ENCODE peak calls at places on chromosomes 16 and 17, in eight cellular contexts. P is HCT116, X is GM23248, R is neural progenitor cell, G is MM.1S, Y is GM23338, E is OCI-LY7, Z is hepatocyte. K is an unnamed sample.

GRCh38 chr17:78357177-78357586 is 2.7 kb downstream of the SOCS3 start:
- DNase-seq in Z (no peak), E (no peak), Y (no peak), P (no peak), G (no peak), X (peak), R (no peak), K (peak)

GRCh38 chr17:32943647-32944191 is 15.8 kb downstream of the TMEM98 start:
- DNase-seq in X (peak), G (no peak), R (no peak), Z (peak), P (no peak), Y (no peak), E (no peak), K (no peak)

GRCh38 chr16:77760800-77761199 is 27.6 kb upstream of the VAT1L start:
- DNase-seq in P (no peak), Z (no peak), X (no peak), E (no peak), G (no peak), Y (no peak), R (no peak), K (no peak)

GRCh38 chr17:77664097-77664729 is 294.3 kb upstream of the TNRC6C start:
- DNase-seq in G (no peak), X (no peak), R (no peak), Y (no peak), E (no peak), Z (no peak), P (no peak), K (no peak)

GRCh38 chr16:3771513-3771912 is 54.2 kb upstream of the TRAP1 start:
- DNase-seq in G (no peak), E (no peak), Z (no peak), X (peak), P (no peak), R (no peak), Y (no peak), K (peak)

GRCh38 chr16:79752421-79752820 is 151.9 kb upstream of the MAF start:
- DNase-seq in Y (no peak), R (no peak), P (no peak), Z (peak), E (no peak), X (no peak), G (no peak), K (no peak)

GRCh38 chr17:73541111-73541510 is 103.1 kb downstream of the SDK2 start:
- DNase-seq in R (no peak), E (no peak), Y (no peak), G (no peak), Z (no peak), X (no peak), P (no peak), K (no peak)

GRCh38 chr16:57988929-57989328 is 11.5 kb downstream of the ZNF319 start:
- DNase-seq in P (no peak), E (no peak), Y (no peak), G (no peak), R (no peak), Z (no peak), X (no peak), K (no peak)

GRCh38 chr17:36495076-36495578 is 8.6 kb downstream of the ZNHIT3 start:
- DNase-seq in P (no peak), E (no peak), Z (no peak), G (no peak), Y (no peak), R (peak), X (no peak), K (no peak)

GRCh38 chr16:22264786-22265185 is 32.4 kb upstream of the POLR3E start:
- DNase-seq in E (no peak), Y (no peak), Z (no peak), G (no peak), P (no peak), R (peak), X (no peak), K (no peak)

GRCh38 chr17:48328457-48328856 is 101.6 kb downstream of the SKAP1 start:
- DNase-seq in Y (no peak), P (no peak), R (no peak), E (no peak), G (no peak), X (no peak), Z (no peak), K (peak)

GRCh38 chr17:6496116-6496481 is 51.8 kb downstream of the PIMREG start:
- DNase-seq in R (peak), P (no peak), X (no peak), E (peak), Z (no peak), G (peak), Y (peak), K (no peak)

GRCh38 chr17:61065263-61065773 is 334.3 kb upstream of the TBX2 start:
- DNase-seq in P (no peak), Z (peak), E (no peak), R (no peak), G (peak), X (peak), Y (peak), K (no peak)

GRCh38 chr16:82033683-82034300 is 1.3 kb upstream of the HSD17B2 start:
- DNase-seq in R (no peak), X (no peak), P (no peak), Z (peak), G (no peak), Y (no peak), E (no peak), K (peak)

GRCh38 chr16:78732693-78733092 is 633.2 kb downstream of the WWOX start:
- DNase-seq in E (no peak), P (no peak), X (no peak), R (no peak), Z (no peak), G (no peak), Y (no peak), K (no peak)

GRCh38 chr17:57810740-57811632 is 38.9 kb downstream of the MRPS23 start:
- DNase-seq in Z (peak), P (no peak), G (no peak), E (no peak), Y (no peak), X (peak), R (no peak), K (no peak)

GRCh38 chr16:63512910-63513309 is 1476.7 kb upstream of the CDH8 start:
- DNase-seq in Y (no peak), X (no peak), P (no peak), R (no peak), E (no peak), G (no peak), Z (no peak), K (no peak)

GRCh38 chr17:43530303-43531081 is 15.6 kb downstream of the ETV4 start:
- DNase-seq in G (no peak), P (peak), Z (peak), Y (peak), X (peak), R (peak), E (no peak), K (no peak)

GRCh38 chr16:30064746-30065111 is 831 bp upstream of the ALDOA start:
- DNase-seq in Y (no peak), E (no peak), G (no peak), X (no peak), P (no peak), R (no peak), Z (no peak), K (no peak)

GRCh38 chr16:73171380-73171779 is 123.5 kb upstream of the ZFHX3 start:
- DNase-seq in Z (no peak), R (no peak), P (no peak), E (no peak), X (no peak), Y (no peak), G (no peak), K (no peak)

GRCh38 chr16:22075043-22075757 is 17.1 kb upstream of the VWA3A start:
- DNase-seq in E (no peak), R (no peak), P (no peak), X (peak), Y (no peak), Z (no peak), G (no peak), K (peak)

GRCh38 chr17:2563061-2563460 is 30.4 kb upstream of the PAFAH1B1 start:
- DNase-seq in G (no peak), Z (no peak), Y (no peak), E (no peak), X (no peak), P (no peak), R (peak), K (no peak)

GRCh38 chr16:79139799-79140198 is 460.7 kb downstream of the MAF start:
- DNase-seq in R (no peak), Y (no peak), P (no peak), G (no peak), Z (no peak), X (no peak), E (no peak), K (no peak)

GRCh38 chr17:80944326-80944725 is 47.3 kb upstream of the CHMP6 start:
- DNase-seq in X (no peak), Y (no peak), R (no peak), P (no peak), Z (no peak), G (no peak), E (no peak), K (no peak)

GRCh38 chr17:34436607-34437006 is 73.6 kb upstream of the CCL1 start:
- DNase-seq in E (no peak), G (peak), Z (no peak), X (no peak), Y (peak), R (no peak), P (no peak), K (no peak)

GRCh38 chr16:73116576-73116975 is 68.6 kb upstream of the ZFHX3 start:
- DNase-seq in R (no peak), E (no peak), X (no peak), Y (no peak), P (no peak), G (no peak), Z (no peak), K (no peak)

GRCh38 chr17:2782030-2782429 is 14.2 kb upstream of the RAP1GAP2 start:
- DNase-seq in E (no peak), P (no peak), Y (no peak), X (peak), Z (no peak), R (no peak), G (no peak), K (peak)

GRCh38 chr17:81524865-81525159 is 3.4 kb upstream of the FSCN2 start:
- DNase-seq in X (no peak), Y (no peak), R (no peak), E (no peak), G (no peak), Z (no peak), P (no peak), K (no peak)

GRCh38 chr17:38328620-38329019 is 15.1 kb downstream of the GPR179 start:
- DNase-seq in Z (peak), G (no peak), Y (no peak), E (peak), X (no peak), P (no peak), R (no peak), K (no peak)

GRCh38 chr17:42618442-42619150 is 9.1 kb downstream of the TUBG1 start:
- DNase-seq in P (no peak), R (peak), X (no peak), E (peak), Z (peak), G (peak), Y (peak), K (peak)

GRCh38 chr17:53979991-53980390 is 157.3 kb downstream of the KIF2B start:
- DNase-seq in Y (peak), G (no peak), Z (no peak), E (no peak), X (no peak), P (no peak), R (peak), K (no peak)

GRCh38 chr17:28579526-28579925 is 2.8 kb upstream of the ALDOC start:
- DNase-seq in E (no peak), P (no peak), R (no peak), Y (no peak), Z (no peak), G (no peak), X (no peak), K (no peak)

GRCh38 chr17:70636517-70637133 is 467.3 kb downstream of the KCNJ2 start:
- DNase-seq in Z (peak), P (peak), R (peak), X (peak), Y (peak), G (peak), E (peak), K (peak)

GRCh38 chr17:78127240-78127887 is 1.2 kb downstream of the TMC6 start:
- DNase-seq in Z (peak), R (peak), Y (no peak), P (no peak), X (no peak), E (peak), G (peak), K (peak)

GRCh38 chr17:62592305-62593099 is 35.0 kb upstream of the MRC2 start:
- DNase-seq in Z (no peak), G (no peak), P (no peak), E (no peak), X (peak), R (no peak), Y (no peak), K (peak)

DNA sequence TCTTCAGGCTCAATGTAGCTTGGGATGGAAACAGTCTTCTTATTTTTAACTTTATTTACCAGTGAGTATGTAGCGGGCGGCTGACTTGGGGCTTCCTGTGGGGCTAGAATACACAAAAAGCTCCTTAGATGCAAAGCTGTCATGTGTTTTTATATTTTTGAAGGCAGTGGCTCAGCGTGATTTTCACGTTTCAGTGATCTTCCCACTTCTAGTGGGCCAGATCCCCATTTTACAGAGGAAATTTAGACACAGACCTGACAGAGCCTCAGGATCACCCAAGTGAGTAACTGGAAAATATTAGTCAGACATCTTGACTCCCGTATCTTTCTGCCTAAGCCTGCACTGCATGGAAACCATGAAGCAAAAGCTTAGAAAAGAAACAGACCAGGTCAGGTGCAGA is 19.2 kb upstream of the ZNF594 start:
- DNase-seq in G (no peak), X (peak), Y (no peak), R (no peak), Z (no peak), P (no peak), E (peak), K (no peak)
- H2AFZ ChIP-seq in G (no peak), X (no peak), Y (no peak), R (no peak), Z (no peak), P (no peak), E (peak), K (no peak)

GRCh38 chr16:28280881-28281836 is 11.2 kb upstream of the SBK1 start:
- DNase-seq in X (no peak), P (no peak), R (peak), Y (peak), Z (no peak), E (peak), G (no peak), K (no peak)
- TF ChIP-seq EZH2phosphoT487 in X (no peak), P (no peak), R (no peak), Y (no peak), Z (no peak), E (no peak), G (no peak), K (no peak)

GRCh38 chr17:17693253-17693954 is 12.1 kb downstream of the RAI1 start:
- DNase-seq in P (no peak), R (peak), X (peak), G (no peak), Z (peak), E (no peak), Y (peak), K (peak)
- H2AFZ ChIP-seq in P (no peak), R (no peak), X (peak), G (peak), Z (no peak), E (no peak), Y (peak), K (peak)

GRCh38 chr17:50608700-50609375 is 25.8 kb upstream of the ABCC3 start:
- DNase-seq in G (no peak), X (no peak), E (no peak), Y (peak), Z (no peak), P (no peak), R (peak), K (no peak)
- TF ChIP-seq EZH2phosphoT487 in G (no peak), X (no peak), E (no peak), Y (no peak), Z (no peak), P (no peak), R (no peak), K (no peak)

K was measured in PC-3.